ENCODE peak calls at places on chromosomes 11 and 22, in seven cellular contexts. H, M, D, F, S, P and W are unnamed samples.

GRCh38 chr11:121241300-121242176 is 51.0 kb upstream of the SC5D start:
- DNase-seq in F (no peak), P (no peak), M (no peak), H (peak; percentile 24), S (no peak), D (no peak), W (peak; percentile 53)

GRCh38 chr11:61549662-61550568 is 31.0 kb downstream of the SYT7 start:
- DNase-seq in F (no peak), S (no peak), M (no peak), P (no peak), H (no peak), D (no peak), W (no peak)

GRCh38 chr11:108916935-108917334 is 252.1 kb downstream of the DDX10 start:
- DNase-seq in D (no peak), H (no peak), F (no peak), P (no peak), M (no peak), S (no peak), W (no peak)

GRCh38 chr11:28756977-28757376 is 648.8 kb downstream of the METTL15 start:
- DNase-seq in H (no peak), P (peak; percentile 89), F (no peak), M (no peak), S (no peak), D (no peak), W (no peak)

GRCh38 chr11:14381968-14382367 is 23.0 kb upstream of the RRAS2 start:
- DNase-seq in F (no peak), S (no peak), P (no peak), M (no peak), H (no peak), D (no peak), W (no peak)

GRCh38 chr11:71251761-71252433 is 480 bp downstream of the SHANK2 start:
- DNase-seq in P (no peak), D (no peak), F (no peak), H (peak; percentile 86), S (no peak), M (peak; percentile 67), W (peak; percentile 82)

GRCh38 chr11:76237914-76238313 is 31.6 kb upstream of the WNT11 start:
- DNase-seq in D (no peak), M (no peak), S (no peak), P (peak; percentile 66), H (peak; percentile 55), F (no peak), W (no peak)

GRCh38 chr22:43313497-43314474 is 29.4 kb downstream of the SCUBE1 start:
- DNase-seq in F (no peak), S (no peak), D (no peak), M (no peak), H (no peak), P (no peak), W (no peak)

GRCh38 chr11:7436657-7437056 is 48.6 kb upstream of the OLFML1 start:
- DNase-seq in S (no peak), H (no peak), P (no peak), D (no peak), F (no peak), M (no peak), W (no peak)

GRCh38 chr22:50620861-50621490 is 7.0 kb downstream of the ARSA start:
- DNase-seq in D (peak; percentile 42), F (no peak), M (peak; percentile 51), H (no peak), P (no peak), S (no peak), W (no peak)